ENCODE peak calls at places on chromosome 16, in four cellular contexts. D is AG04449, C is sigmoid colon, H is A549. O is an unnamed sample.

GRCh38 chr16:86573646-86574508 is 4.5 kb upstream of the FOXL1 start:
- DNase-seq in D (no peak), C (no peak), H (no peak), O (no peak)

GRCh38 chr16:29107299-29107698 is 122.4 kb downstream of the LAT start:
- DNase-seq in D (no peak), C (no peak), H (no peak), O (no peak)

GRCh38 chr16:19555938-19556778 is 655 bp downstream of the VPS35L start:
- DNase-seq in D (no peak), C (no peak), H (peak; percentile 68), O (peak; percentile 42)

GRCh38 chr16:87702325-87702811 is 63.4 kb downstream of the KLHDC4 start:
- DNase-seq in D (no peak), C (no peak), H (no peak), O (no peak)

GRCh38 chr16:82008957-82009592 is 2.2 kb downstream of the SDR42E1 start:
- DNase-seq in D (no peak), C (no peak), H (no peak), O (no peak)

GRCh38 chr16:8716592-8716991 is 42.2 kb downstream of the ABAT start:
- DNase-seq in D (no peak), C (no peak), H (no peak), O (no peak)

GRCh38 chr16:35752773-35753558 is 2293.6 kb downstream of the TP53TG3F start:
- DNase-seq in D (no peak), C (peak; percentile 58), H (no peak), O (no peak)

GRCh38 chr16:11534262-11534661 is 52.5 kb downstream of the LITAF start:
- DNase-seq in D (no peak), C (no peak), H (peak; percentile 77), O (no peak)

GRCh38 chr16:50635505-50636392 is 45.4 kb downstream of the SNX20 start:
- DNase-seq in D (no peak), C (no peak), H (peak; percentile 20), O (no peak)

DNA sequence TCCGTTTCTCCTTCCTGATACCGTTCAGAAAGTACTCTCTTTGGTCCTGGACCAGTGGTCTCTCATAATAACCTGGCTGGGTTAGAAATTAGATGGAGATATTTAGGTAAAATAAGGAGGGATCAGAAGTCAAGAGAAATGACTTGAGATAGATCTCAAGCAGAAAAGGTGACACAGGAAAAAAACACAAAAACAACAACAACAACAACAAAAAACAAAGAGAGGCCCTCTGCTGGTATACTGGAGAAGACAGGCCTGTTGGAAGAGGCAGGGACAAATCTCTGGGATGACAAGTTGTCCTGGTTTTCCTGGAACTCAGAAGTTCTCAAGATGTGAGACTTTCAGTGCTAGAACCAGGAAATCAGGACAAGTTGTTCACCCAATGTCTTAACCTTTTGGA is 430.5 kb downstream of the SHISA9 start:
- DNase-seq in D (no peak), C (no peak), H (no peak), O (no peak)
- H3K4me3 ChIP-seq in D (no peak overlapping the region), C (no peak overlapping the region), H (no peak overlapping the region), O (no peak overlapping the region)

DNA sequence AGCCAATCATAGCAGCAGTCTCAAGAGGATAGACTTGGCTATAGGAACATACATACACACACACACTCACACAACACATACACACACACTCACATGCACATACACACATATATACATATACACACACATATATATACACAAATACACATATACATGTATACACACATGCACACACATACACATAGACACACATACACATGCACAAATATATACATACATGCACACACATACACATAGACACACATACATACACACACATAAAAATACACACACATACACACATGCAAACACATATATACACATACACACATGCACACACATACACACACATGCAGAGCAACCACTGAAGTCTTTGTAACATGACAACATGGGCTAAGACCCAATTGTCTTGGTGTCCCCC is 19.7 kb downstream of the CBLN1 start:
- DNase-seq in D (no peak), C (no peak), H (no peak), O (no peak)
- TF ChIP-seq CTCF in D (no peak), C (no peak), H (no peak), O (no peak)

DNA sequence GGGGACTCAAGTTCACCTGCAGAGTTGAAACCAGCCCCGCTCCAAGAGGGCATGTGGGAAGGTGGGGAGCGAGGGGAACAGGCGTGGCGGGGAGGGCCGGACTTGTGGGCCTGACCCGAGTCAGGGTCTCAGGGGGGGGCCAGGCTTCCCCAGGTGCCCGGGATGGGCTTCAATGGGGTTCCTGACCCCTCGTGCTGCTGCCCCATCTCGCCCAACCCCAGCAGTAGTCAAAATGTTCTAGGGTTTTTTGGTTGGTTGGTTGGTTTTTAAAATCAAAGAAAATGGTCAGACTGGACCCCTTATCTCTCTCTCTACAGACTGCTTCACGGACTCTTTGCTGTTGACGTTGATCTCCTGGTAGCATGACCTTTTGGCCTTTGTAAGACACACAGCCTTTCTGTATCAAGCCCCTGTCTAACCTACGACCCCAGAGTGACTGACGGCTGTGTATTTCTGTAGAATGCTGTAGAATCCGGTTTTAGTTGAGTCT is 69.5 kb downstream of the AMFR start:
- DNase-seq in D (no peak), C (peak; percentile 64), H (no peak), O (no peak)
- H3K4me3 ChIP-seq in D (peak overlapping the region; percentile 48), C (no peak overlapping the region), H (no peak overlapping the region), O (peak overlapping the region; percentile 63)

GRCh38 chr16:20740007-20740883 is 1.4 kb downstream of the THUMPD1 start:
- DNase-seq in D (no peak), C (no peak), H (peak; percentile 17), O (no peak)
- TF ChIP-seq CTCF in D (peak; percentile 21), C (peak; percentile 13), H (peak; percentile 44), O (peak; percentile 31)

DNA sequence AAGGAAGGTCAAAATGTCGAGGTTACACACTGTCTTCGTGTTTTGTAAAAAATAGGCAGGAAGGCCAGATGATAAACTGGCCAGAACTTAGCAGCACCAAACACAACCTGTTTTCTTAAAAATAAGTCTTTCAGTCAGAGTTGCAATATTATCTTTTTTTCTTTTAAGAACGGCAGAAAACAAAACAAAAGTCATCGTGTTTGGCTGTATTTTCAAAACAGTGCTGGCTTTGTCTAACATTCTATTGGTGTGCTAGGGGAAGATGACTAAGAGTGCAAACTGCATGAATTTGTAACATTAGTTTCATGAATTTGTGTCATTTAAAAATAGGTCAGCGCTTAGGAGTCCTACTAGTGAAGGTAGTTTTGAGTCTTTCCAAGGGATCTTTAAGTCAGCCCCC is 5.3 kb downstream of the MAF start:
- DNase-seq in D (no peak), C (no peak), H (no peak), O (no peak)
- H3K4me3 ChIP-seq in D (no peak overlapping the region), C (peak overlapping the region; percentile 72), H (no peak overlapping the region), O (no peak overlapping the region)

GRCh38 chr16:72974142-72974769 is 73.7 kb downstream of the ZFHX3 start:
- DNase-seq in D (no peak), C (no peak), H (no peak), O (no peak)

GRCh38 chr16:72976047-72976746 is 71.7 kb downstream of the ZFHX3 start:
- DNase-seq in D (no peak), C (no peak), H (no peak), O (no peak)

GRCh38 chr16:72971370-72971769 is 76.6 kb downstream of the ZFHX3 start:
- DNase-seq in D (no peak), C (no peak), H (no peak), O (no peak)

GRCh38 chr16:72969812-72970211 is 78.1 kb downstream of the ZFHX3 start:
- DNase-seq in D (no peak), C (no peak), H (no peak), O (no peak)

GRCh38 chr16:72972878-72973571 is 74.9 kb downstream of the ZFHX3 start:
- DNase-seq in D (no peak), C (no peak), H (no peak), O (no peak)
- TF ChIP-seq CTCF in D (no peak), C (no peak), H (no peak), O (no peak)

GRCh38 chr16:84652565-84652964 is 4.3 kb downstream of the KLHL36 start:
- DNase-seq in D (no peak), C (no peak), H (no peak), O (no peak)

GRCh38 chr16:84647830-84648594 is at the start of gene KLHL36:
- DNase-seq in D (no peak), C (peak; percentile 73), H (peak; percentile 46), O (no peak)

GRCh38 chr16:84649511-84649861 is 1.2 kb downstream of the KLHL36 start:
- DNase-seq in D (no peak), C (no peak), H (no peak), O (no peak)

GRCh38 chr16:84650062-84650991 is 2.0 kb downstream of the KLHL36 start:
- DNase-seq in D (peak; percentile 58), C (no peak), H (peak; percentile 38), O (no peak)

DNA sequence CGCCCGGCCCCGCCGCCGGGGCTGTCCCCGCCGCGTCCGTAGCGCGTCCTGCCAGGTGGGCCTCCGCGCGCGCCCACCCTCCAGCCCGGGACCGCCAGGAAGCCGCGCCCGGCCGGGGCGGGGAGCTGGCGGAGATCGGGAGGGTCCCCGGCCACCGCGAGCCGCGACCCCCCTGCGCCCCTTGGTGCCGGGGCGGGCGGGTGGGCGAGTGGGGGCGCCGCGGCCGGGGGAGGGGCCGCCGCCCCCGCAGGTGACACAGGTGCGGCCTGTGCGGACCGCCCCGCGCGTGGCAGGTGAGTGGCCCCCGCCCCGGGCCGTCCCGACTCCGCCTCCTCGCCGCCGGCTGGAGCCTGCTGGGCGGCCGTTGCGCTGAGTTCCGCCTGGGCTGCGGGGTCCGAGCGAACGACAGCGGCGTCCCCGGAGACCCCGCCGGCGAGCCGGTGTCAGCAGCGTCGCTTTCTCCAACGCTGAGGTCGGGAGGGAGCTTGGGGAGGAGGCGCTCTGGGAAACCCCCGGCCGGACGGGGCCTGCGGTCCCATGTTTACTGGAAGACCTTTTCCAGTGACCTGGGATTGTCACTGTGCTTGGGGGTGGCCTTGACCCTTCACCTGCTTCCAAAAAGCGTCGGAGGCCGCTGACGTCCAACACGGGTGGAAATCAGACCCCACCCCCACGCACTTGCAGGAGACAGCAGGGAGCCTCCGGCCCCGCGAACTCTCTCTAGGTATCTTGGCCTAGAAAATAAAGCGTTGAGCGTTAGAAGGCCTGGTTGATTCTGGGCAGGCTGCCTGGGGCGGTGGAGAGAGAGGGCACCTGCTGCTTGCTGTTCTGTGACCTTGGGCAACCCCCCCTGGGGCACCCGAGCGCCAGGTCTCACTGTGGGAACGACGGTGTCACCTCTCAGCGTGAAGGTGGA is 542 bp downstream of the KLHL36 start:
- DNase-seq in D (no peak), C (peak; percentile 81), H (no peak), O (no peak)
- H3K4me3 ChIP-seq in D (peak overlapping the region; percentile 68), C (peak overlapping the region; percentile 74), H (peak overlapping the region; percentile 92), O (peak overlapping the region; percentile 69)

DNA sequence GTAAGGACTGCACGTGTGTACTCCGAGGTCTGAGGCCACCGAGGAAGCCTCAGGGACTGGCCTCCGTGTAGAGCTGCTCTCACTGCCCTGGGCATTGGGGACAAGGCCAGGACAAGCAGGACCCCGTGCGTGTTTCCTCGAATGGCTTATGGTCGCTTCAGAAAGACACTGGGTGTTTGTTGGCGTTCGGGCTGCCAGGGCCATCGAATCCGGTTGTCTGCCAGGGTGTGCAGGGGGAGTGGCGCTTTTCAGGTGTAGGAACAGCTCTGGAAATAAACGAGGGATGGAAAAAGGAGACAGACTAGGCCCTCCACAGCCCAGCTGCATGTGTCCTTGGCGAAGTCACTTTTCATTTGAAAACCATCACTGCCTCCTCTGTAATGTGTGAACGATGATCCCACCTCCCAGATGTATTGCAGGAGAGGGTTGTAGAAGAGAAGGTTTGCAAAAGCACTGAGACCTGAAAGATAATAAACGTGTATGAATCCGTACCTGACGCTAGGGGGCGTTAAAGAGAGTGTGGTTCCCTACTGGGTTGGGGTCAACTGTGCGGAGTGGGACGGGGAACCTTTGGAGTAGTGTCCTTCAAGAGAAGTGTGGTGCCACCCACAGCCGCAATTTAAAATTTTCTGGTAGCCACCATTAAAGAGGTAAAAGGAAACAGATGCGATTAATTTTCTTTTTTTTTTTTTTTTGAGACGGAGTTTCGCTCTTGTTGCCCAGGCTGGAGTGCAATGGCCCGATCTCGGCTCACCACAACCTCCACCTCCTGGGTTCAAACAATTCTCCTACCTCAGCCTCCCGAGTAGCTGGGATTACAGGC is 2.1 kb upstream of the ZSCAN10 start:
- DNase-seq in D (no peak), C (no peak), H (peak; percentile 65), O (no peak)
- TF ChIP-seq CTCF in D (peak; percentile 43), C (peak; percentile 34), H (peak; percentile 61), O (peak; percentile 74)

O was measured in GM12864.